ENCODE peak calls at places on chromosome 14, in six cellular contexts. P is GM12865, Y is mammary epithelial cell, F is esophagus squamous epithelium, N is lung, L is epithelial cell of esophagus. Q is an unnamed sample.

GRCh38 chr14:52987042-52987441 is 36.2 kb upstream of the FERMT2 start:
- DNase-seq in L (no peak), F (no peak), Y (no peak), P (no peak), N (no peak), Q (no peak)

GRCh38 chr14:102849522-102850379 is 72.5 kb downstream of the TRAF3 start:
- DNase-seq in N (no peak), Y (peak; percentile 30), L (peak; percentile 26), F (no peak), P (no peak), Q (no peak)

GRCh38 chr14:99143793-99144192 is 128.2 kb downstream of the BCL11B start:
- DNase-seq in Y (no peak), N (no peak), L (no peak), F (no peak), P (no peak), Q (no peak)

GRCh38 chr14:96108061-96108795 is 69.1 kb downstream of the C14orf132 start:
- DNase-seq in N (no peak), P (no peak), Y (no peak), F (no peak), L (no peak), Q (no peak)

GRCh38 chr14:31945701-31946100 is 131.4 kb upstream of the ARHGAP5 start:
- DNase-seq in Y (no peak), P (no peak), F (no peak), N (no peak), L (no peak), Q (no peak)

GRCh38 chr14:53993920-53994607 is 37.4 kb upstream of the BMP4 start:
- DNase-seq in F (no peak), Y (peak; percentile 52), N (no peak), P (no peak), L (peak; percentile 62), Q (peak; percentile 26)

GRCh38 chr14:58677996-58678395 is 40.2 kb downstream of the DACT1 start:
- DNase-seq in Y (no peak), P (no peak), F (no peak), N (no peak), L (peak; percentile 41), Q (peak; percentile 5)

GRCh38 chr14:92986254-92987147 is 63.6 kb downstream of the CHGA start:
- DNase-seq in F (no peak), P (no peak), Y (no peak), L (peak; percentile 39), N (peak; percentile 77), Q (no peak)

GRCh38 chr14:22452330-22452729 is 136.7 kb downstream of the DAD1 start:
- DNase-seq in P (no peak), Y (no peak), F (no peak), N (no peak), L (no peak), Q (no peak)

GRCh38 chr14:31949709-31950108 is 127.4 kb upstream of the ARHGAP5 start:
- DNase-seq in L (peak; percentile 91), F (no peak), Y (peak; percentile 89), N (no peak), P (no peak), Q (peak; percentile 80)

GRCh38 chr14:25250516-25250915 is 200.6 kb upstream of the STXBP6 start:
- DNase-seq in P (no peak), N (no peak), F (no peak), Y (no peak), L (no peak), Q (no peak)

GRCh38 chr14:72559227-72559626 is 334.7 kb downstream of the DPF3 start:
- DNase-seq in Y (peak; percentile 89), L (peak; percentile 88), P (no peak), N (no peak), F (no peak), Q (peak; percentile 82)

GRCh38 chr14:100822921-100823320 is 3.0 kb upstream of the MEG3 start:
- DNase-seq in P (no peak), F (no peak), N (no peak), L (no peak), Y (no peak), Q (no peak)

GRCh38 chr14:97277711-97278110 is 480.5 kb downstream of the VRK1 start:
- DNase-seq in L (no peak), F (no peak), Y (no peak), N (no peak), P (no peak), Q (no peak)

GRCh38 chr14:105525861-105526780 is at the start of gene TMEM121:
- DNase-seq in Y (no peak), F (no peak), P (peak; percentile 33), N (no peak), L (no peak), Q (no peak)

GRCh38 chr14:83470466-83470865 is 1936.8 kb upstream of the SEL1L start:
- DNase-seq in N (no peak), Y (no peak), F (no peak), P (no peak), L (no peak), Q (no peak)

GRCh38 chr14:66709292-66709691 is 201.3 kb downstream of the GPHN start:
- DNase-seq in F (no peak), P (no peak), Y (peak; percentile 72), N (no peak), L (peak; percentile 65), Q (peak; percentile 28)

GRCh38 chr14:99744873-99745224 is 48.4 kb upstream of the EML1 start:
- DNase-seq in Y (no peak), L (peak; percentile 41), N (no peak), P (no peak), F (no peak), Q (no peak)

GRCh38 chr14:61644834-61645233 is 50.5 kb upstream of the HIF1A start:
- DNase-seq in P (peak; percentile 44), N (no peak), L (no peak), F (no peak), Y (no peak), Q (no peak)

DNA sequence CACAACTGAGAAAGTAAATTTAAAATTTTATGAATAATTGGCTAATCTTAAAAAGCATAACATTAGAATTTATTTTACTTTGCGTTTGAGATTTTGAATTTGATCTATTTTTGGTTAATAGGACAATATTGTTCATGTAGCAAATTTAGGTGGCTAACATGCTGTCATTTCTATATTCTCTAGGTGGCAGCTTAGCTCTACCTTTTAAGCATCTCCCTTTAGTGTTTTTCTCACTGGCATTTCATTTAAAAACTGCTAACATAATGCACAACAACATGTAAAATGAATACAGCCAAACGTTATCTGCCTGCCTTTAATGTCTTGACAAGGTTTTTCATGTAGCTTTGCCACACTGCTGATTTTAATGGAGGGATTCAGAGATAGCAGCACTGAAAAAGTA is 272.3 kb upstream of the FBXO33 start:
- DNase-seq in Y (no peak), P (peak; percentile 7), L (no peak), N (no peak), F (no peak), Q (no peak)
- TF ChIP-seq CTCF in Y (no peak), P (peak; percentile 10), L (no peak), N (no peak), F (no peak), Q (no peak)

GRCh38 chr14:23539209-23539866 is 12.2 kb downstream of the ZFHX2 start:
- DNase-seq in N (no peak), P (peak; percentile 49), F (no peak), L (peak; percentile 38), Y (peak; percentile 9), Q (peak; percentile 31)
- TF ChIP-seq CTCF in N (peak; percentile 30), P (peak; percentile 76), F (peak; percentile 76), L (peak; percentile 79), Y (peak; percentile 78), Q (peak; percentile 61)

GRCh38 chr14:51807355-51807754 is 53.1 kb upstream of the GNG2 start:
- DNase-seq in P (no peak), F (no peak), N (no peak), L (no peak), Y (no peak), Q (no peak)

GRCh38 chr14:51806624-51807023 is 53.8 kb upstream of the GNG2 start:
- DNase-seq in N (no peak), P (no peak), Y (no peak), F (no peak), L (no peak), Q (no peak)

GRCh38 chr14:51806026-51806590 is 54.3 kb upstream of the GNG2 start:
- DNase-seq in L (no peak), P (no peak), Y (no peak), F (no peak), N (no peak), Q (no peak)

DNA sequence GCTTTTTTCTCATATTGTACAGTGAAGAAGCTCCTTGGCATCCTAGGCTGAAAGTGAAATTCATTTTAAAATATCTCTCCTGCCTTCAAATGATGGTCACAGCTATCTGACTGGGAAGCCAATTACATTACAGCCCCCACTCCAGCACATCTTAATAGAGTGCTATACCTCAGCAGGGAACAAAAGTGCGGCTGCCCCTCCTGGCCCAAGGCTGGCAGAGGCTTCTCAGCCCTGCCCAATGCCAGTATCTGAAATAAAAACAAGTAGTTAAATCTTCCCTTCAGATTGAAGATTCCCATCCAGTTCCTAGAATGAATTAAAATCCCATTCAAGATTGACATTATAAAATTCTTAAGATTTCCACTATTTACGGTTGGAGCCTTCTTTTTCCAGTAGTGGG is 54.9 kb upstream of the GNG2 start:
- DNase-seq in L (no peak), P (no peak), Y (no peak), N (no peak), F (no peak), Q (no peak)
- TF ChIP-seq CTCF in L (no peak), P (no peak), Y (no peak), N (no peak), F (no peak), Q (no peak)

GRCh38 chr14:74302160-74302628 is 540 bp downstream of the ABCD4 start:
- DNase-seq in F (no peak), N (no peak), Y (peak; percentile 47), P (peak; percentile 66), L (peak; percentile 55), Q (peak; percentile 55)

GRCh38 chr14:74301594-74302159 is 1.1 kb downstream of the ABCD4 start:
- DNase-seq in Y (no peak), L (no peak), N (no peak), F (no peak), P (no peak), Q (no peak)

GRCh38 chr14:74308695-74309094 is 6.0 kb upstream of the ABCD4 start:
- DNase-seq in P (no peak), L (no peak), F (no peak), N (no peak), Y (no peak), Q (no peak)

GRCh38 chr14:74299061-74299545 is 3.6 kb downstream of the ABCD4 start:
- DNase-seq in F (no peak), Y (no peak), P (no peak), L (peak; percentile 34), N (no peak), Q (no peak)

DNA sequence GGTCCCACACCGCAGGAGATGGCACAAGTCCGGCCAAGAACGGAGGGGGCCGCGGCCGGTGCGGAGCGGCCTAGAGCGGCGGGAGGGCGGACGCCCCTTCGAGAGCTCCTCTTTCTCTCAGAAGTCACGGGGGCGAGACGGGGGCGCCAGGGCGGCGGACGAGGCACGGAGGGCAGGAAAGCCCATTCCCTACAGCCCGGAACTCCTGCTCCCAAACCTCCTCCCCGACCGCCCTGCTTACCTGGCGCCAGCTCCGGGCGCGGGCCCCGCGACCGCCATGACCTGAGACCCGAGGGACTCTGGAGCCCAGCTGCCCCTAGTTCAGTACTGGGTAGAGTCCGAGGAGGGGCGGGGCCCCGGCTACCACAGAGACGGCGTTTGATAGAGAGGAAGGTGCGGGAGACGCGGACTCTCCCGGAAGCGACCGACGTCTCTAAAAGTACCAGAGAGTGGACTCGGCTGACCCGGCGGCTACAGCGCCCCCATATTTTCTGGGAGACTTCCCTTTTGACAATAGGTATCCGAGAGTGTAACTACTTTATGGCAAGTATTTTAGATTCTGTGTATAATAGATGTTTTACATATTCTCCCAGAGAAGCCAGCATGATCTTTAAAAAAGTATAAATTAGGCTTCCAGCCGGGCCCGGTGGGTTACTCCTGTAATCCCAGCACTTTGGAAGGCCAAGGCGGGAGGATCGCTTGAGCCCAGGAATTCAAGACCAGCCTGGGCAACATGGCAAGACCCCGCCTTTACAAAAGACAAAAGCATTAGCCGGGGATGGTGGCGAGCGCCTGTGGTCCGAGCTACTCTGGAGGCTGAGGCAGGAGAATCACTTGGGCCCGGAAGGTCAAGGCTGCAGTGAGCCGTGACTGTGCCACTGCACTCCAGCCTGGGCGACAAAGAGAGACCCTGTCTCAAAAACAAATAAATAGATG is at the start of gene ABCD4:
- DNase-seq in N (peak; percentile 93), Y (peak; percentile 87), L (peak; percentile 93), P (peak; percentile 96), F (peak; percentile 82), Q (peak; percentile 87)
- TF ChIP-seq CTCF in N (peak; percentile 27), Y (peak; percentile 42), L (peak; percentile 44), P (peak; percentile 59), F (peak; percentile 5), Q (peak; percentile 79)